ENCODE peak calls at places on chromosomes 4 and X, in five cellular contexts. L is stomach, D is upper lobe of left lung, X is transverse colon, Y is K562. J is an unnamed sample. For H3K9me3, the result is how much of the 10 kb centered on the place peaks cover.

GRCh38 chrX:8037593-8038348 is 110.6 kb upstream of the PNPLA4 start:
- DNase-seq in L (no peak), D (no peak), X (no peak), Y (no peak), J (no peak)

GRCh38 chr4:10092481-10093272 is 23.9 kb downstream of the WDR1 start:
- DNase-seq in L (no peak), D (no peak), X (no peak), Y (no peak), J (no peak)

GRCh38 chr4:185840201-185840600 is 28.2 kb upstream of the SORBS2 start:
- DNase-seq in L (no peak), D (no peak), X (no peak), Y (no peak), J (no peak)

GRCh38 chr4:188767496-188767895 is 628.3 kb downstream of the TRIML1 start:
- DNase-seq in L (no peak), D (no peak), X (no peak), Y (no peak), J (no peak)

GRCh38 chr4:151489462-151490203 is 80.7 kb downstream of the FHIP1A start:
- DNase-seq in L (no peak), D (peak), X (no peak), Y (no peak), J (no peak)

GRCh38 chr4:77201343-77201742 is 44.3 kb downstream of the CCNG2 start:
- DNase-seq in L (no peak), D (no peak), X (no peak), Y (no peak), J (no peak)

GRCh38 chr4:112127048-112127637 is 18.1 kb upstream of the FAM241A start:
- DNase-seq in L (no peak), D (no peak), X (no peak), Y (no peak), J (no peak)

GRCh38 chr4:74327751-74328150 is 19.5 kb downstream of the EPGN start:
- DNase-seq in L (no peak), D (no peak), X (no peak), Y (no peak), J (no peak)

GRCh38 chrX:115624916-115625315 is 63.9 kb downstream of the PLS3 start:
- DNase-seq in L (no peak), D (no peak), X (no peak), Y (no peak), J (no peak)

GRCh38 chrX:111168314-111168713 is 72.3 kb downstream of the PAK3 start:
- DNase-seq in L (no peak), D (no peak), X (no peak), Y (peak), J (no peak)

GRCh38 chrX:151985955-151986354 is 11.5 kb upstream of the GABRE start:
- DNase-seq in L (no peak), D (no peak), X (peak), Y (peak), J (no peak)

GRCh38 chrX:79146552-79147390 is 2.3 kb downstream of the GPR174 start:
- DNase-seq in L (no peak), D (no peak), X (no peak), Y (no peak), J (no peak)

GRCh38 chr4:57078685-57079521 is 31.3 kb downstream of the IGFBP7 start:
- DNase-seq in L (no peak), D (peak), X (no peak), Y (no peak), J (peak)

GRCh38 chrX:10039821-10040793 is 72.9 kb downstream of the CLDN34 start:
- DNase-seq in L (no peak), D (no peak), X (no peak), Y (no peak), J (no peak)

DNA sequence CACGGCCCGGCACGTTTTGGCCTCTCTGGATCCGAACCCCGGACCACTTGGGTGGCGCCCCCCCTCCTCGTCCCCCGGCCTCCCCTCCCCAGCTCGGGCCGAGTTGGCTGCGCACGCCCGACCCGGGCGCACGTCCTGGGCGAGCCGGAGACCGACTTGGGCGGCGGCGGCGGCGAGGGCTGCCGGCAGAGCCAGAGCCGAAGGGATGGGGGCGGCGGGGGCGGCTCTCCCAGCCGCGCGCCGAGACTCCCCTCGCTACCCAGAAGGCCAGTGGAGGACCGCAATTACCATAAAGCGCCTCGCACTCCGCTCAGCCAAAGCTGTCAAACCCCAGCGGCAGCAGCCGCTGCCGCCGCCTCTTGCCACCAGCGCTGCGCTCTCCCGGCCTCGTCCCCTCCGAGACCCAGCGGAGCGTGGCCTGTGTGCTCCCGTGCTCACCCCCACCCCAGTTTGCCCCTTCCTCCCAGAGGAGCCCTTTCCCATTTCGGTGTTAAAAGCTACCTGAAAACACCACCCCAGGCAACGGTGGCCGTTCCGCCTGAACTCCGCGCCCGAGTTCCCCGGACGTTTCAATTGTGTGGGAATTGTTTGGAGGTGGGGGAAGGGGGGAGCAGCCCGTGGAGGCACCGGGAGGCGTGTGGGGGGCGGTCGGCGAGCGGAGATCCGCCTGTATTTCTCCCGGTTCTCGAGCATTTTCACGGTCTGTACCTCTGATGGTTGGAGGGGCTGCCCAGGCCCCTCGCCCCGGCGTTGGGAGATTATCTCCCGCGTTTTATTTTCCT is 697 bp upstream of the BCOR start:
- DNase-seq in L (no peak), D (no peak), X (peak), Y (no peak), J (peak)
- TF ChIP-seq POLR2AphosphoS5 in L (no peak), D (no peak), X (peak), Y (peak), J (no peak)

GRCh38 chr4:108493596-108493931 is 126.8 kb upstream of the RPL34 start:
- DNase-seq in L (no peak), D (no peak), X (no peak), Y (no peak), J (no peak)
- H3K9me3 ChIP-seq in L (under half), D (under half), X (under half), Y (under half), J (under half)

DNA sequence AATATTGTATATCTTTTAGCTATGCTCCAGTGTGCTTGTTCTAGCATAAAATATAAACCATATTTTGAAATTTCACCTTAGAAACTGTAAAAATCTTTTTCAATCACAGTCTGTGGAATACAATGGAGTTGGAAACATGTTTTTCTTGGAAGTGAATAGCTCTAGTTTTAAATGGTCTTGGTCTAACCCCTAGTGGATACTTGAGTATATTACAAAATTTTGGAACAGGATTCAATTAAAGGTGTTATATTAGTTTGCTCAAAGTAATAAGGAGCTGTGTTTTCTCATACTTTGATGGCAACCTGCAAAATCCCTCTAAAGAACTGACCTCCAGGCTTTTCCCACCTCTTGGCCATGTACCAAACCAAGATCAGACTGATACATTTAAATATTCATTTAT is 48.2 kb downstream of the STK26 start:
- DNase-seq in L (no peak), D (no peak), X (no peak), Y (peak), J (no peak)
- TF ChIP-seq CTCF in L (peak), D (no peak), X (no peak), Y (no peak), J (peak)

GRCh38 chr4:133148690-133149363 is at the start of gene PCDH10:
- DNase-seq in L (peak), D (peak), X (peak), Y (peak), J (peak)
- TF ChIP-seq POLR2AphosphoS5 in L (peak), D (no peak), X (peak), Y (no peak), J (peak)

DNA sequence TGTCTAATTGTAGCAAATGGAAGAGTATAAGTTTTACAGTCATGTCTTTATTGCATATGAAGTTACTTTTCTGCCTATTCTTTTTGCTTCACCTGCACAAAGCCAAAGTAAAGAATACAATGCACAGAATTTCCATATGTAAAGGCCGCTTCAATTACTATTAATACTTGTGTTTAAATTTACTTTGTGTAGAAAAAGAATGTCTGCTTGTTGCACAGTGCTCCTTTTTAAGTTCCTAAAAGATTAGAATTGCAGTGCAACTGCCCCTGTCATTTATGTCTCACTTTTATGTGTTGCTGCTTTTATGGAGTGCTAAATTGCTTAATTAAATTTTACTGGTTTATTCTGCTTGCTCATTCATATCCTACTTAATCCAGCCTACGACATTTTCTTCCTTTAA is 830.5 kb downstream of the PDHA2 start:
- DNase-seq in L (no peak), D (no peak), X (no peak), Y (no peak), J (no peak)
- H3K9me3 ChIP-seq in L (under half), D (under half), X (under half), Y (under half), J (under half)

J was measured in prostate gland.